ENCODE peak calls at places on chromosomes 16 and 17, in five cellular contexts. H, S, Z, T and F are unnamed samples.

GRCh38 chr16:26374279-26374925 is 682.6 kb downstream of the HS3ST4 start:
- DNase-seq in H (no peak), S (no peak), Z (no peak), T (no peak), F (no peak)

GRCh38 chr17:36682804-36683203 is 81.4 kb downstream of the MRM1 start:
- DNase-seq in H (no peak), S (no peak), Z (no peak), T (no peak), F (no peak)

GRCh38 chr17:2034157-2034556 is 4.2 kb downstream of the DPH1 start:
- DNase-seq in H (no peak), S (no peak), Z (no peak), T (no peak), F (no peak)

GRCh38 chr17:77373298-77374169 is 232.8 kb downstream of the SEC14L1 start:
- DNase-seq in H (no peak), S (peak; percentile 56), Z (peak; percentile 49), T (peak; percentile 50), F (no peak)

GRCh38 chr17:9916108-9916507 is 11.0 kb upstream of the RCVRN start:
- DNase-seq in H (no peak), S (no peak), Z (no peak), T (no peak), F (no peak)

GRCh38 chr16:55832788-55833583 is at the start of gene CES1:
- DNase-seq in H (peak; percentile 35), S (peak; percentile 44), Z (no peak), T (no peak), F (no peak)

GRCh38 chr16:66713076-66713475 is 16.5 kb upstream of the CMTM4 start:
- DNase-seq in H (no peak), S (peak; percentile 22), Z (no peak), T (no peak), F (no peak)

GRCh38 chr17:82655523-82655922 is 7.3 kb upstream of the WDR45B start:
- DNase-seq in H (no peak), S (no peak), Z (no peak), T (no peak), F (no peak)

GRCh38 chr17:75130632-75131277 is 787 bp downstream of the NT5C start:
- DNase-seq in H (no peak), S (no peak), Z (no peak), T (peak; percentile 51), F (no peak)

GRCh38 chr17:10843806-10844205 is 5.9 kb upstream of the PIRT start:
- DNase-seq in H (peak; percentile 28), S (no peak), Z (no peak), T (no peak), F (no peak)

GRCh38 chr17:79370594-79370993 is 240.3 kb downstream of the RBFOX3 start:
- DNase-seq in H (no peak), S (no peak), Z (no peak), T (no peak), F (no peak)

GRCh38 chr17:35087731-35088646 is 24.5 kb upstream of the RFFL start:
- DNase-seq in H (no peak), S (peak; percentile 56), Z (peak; percentile 26), T (no peak), F (no peak)

GRCh38 chr17:2547176-2547575 is 35.5 kb upstream of the METTL16 start:
- DNase-seq in H (no peak), S (no peak), Z (no peak), T (no peak), F (no peak)

GRCh38 chr16:58755989-58756649 is 22.0 kb upstream of the GOT2 start:
- DNase-seq in H (peak; percentile 40), S (peak; percentile 65), Z (peak; percentile 68), T (peak; percentile 56), F (no peak)